ENCODE peak calls at places on chromosomes 4 and X, in seven cellular contexts. B, G, O, R, W, D and S are unnamed samples.

GRCh38 chrX:77167993-77168392 is 279.2 kb upstream of the FGF16 start:
- DNase-seq in O (no peak), G (no peak), R (no peak), D (no peak), B (no peak), W (no peak), S (no peak)

GRCh38 chrX:140507982-140508305 is 3.1 kb upstream of the SOX3 start:
- DNase-seq in B (no peak), D (no peak), R (no peak), G (no peak), O (no peak), W (peak), S (peak)

GRCh38 chrX:143536176-143536575 is 18.9 kb upstream of the SPANXN3 start:
- DNase-seq in G (peak), B (no peak), R (no peak), D (no peak), O (no peak), W (peak), S (no peak)

GRCh38 chr4:148061139-148061476 is 329.2 kb downstream of the ARHGAP10 start:
- DNase-seq in G (no peak), W (no peak), D (no peak), B (no peak), R (no peak), O (no peak), S (no peak)

GRCh38 chr4:89311433-89311832 is 3.8 kb upstream of the GPRIN3 start:
- DNase-seq in R (no peak), D (no peak), B (no peak), O (no peak), G (no peak), W (no peak), S (no peak)

GRCh38 chr4:26468977-26469376 is 21.3 kb downstream of the CCKAR start:
- DNase-seq in B (no peak), G (no peak), R (no peak), D (no peak), W (no peak), O (peak), S (no peak)

GRCh38 chr4:1767770-1768366 is 25.2 kb upstream of the FGFR3 start:
- DNase-seq in B (peak), R (peak), O (no peak), D (no peak), W (no peak), G (no peak), S (peak)

GRCh38 chr4:138034871-138035270 is 207.3 kb downstream of the SLC7A11 start:
- DNase-seq in B (peak), G (no peak), O (peak), W (no peak), R (no peak), D (no peak), S (no peak)

GRCh38 chrX:21708116-21708515 is 49.8 kb downstream of the SMPX start:
- DNase-seq in W (no peak), G (no peak), R (no peak), D (no peak), O (no peak), B (no peak), S (no peak)

DNA sequence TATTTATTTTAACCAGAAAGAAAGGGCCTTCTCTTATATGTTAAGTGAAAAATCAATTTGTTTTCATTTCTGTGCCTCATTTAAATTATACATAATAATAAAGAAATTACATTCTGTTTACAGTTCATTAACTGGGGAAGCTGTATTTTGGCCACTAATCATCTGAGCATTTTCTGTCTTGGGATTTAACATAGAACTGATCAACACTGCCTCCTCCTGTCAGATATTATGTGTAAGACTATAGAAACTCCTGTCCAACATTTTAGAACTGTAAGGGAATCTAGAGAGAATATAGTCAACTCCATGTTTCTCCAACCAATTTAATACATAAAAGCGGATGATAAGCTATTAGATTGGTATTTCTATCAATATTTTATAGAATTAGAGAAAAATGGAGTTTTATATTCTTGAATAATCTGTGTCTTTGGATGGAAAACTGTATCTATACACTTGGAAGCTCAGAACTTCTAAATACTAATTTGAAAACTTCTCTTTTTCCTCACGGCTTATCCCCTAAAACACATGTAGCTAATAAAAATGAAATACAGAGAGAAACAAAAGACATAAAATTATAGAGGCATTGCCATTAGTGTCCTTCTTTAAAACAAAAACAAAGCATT is 33.0 kb downstream of the ENPEP start:
- DNase-seq in D (no peak), R (no peak), O (no peak), W (no peak), B (peak), G (no peak), S (no peak)
- TF ChIP-seq CTCF in D (peak), R (no peak), O (peak), W (no peak), B (peak), G (peak), S (peak)

DNA sequence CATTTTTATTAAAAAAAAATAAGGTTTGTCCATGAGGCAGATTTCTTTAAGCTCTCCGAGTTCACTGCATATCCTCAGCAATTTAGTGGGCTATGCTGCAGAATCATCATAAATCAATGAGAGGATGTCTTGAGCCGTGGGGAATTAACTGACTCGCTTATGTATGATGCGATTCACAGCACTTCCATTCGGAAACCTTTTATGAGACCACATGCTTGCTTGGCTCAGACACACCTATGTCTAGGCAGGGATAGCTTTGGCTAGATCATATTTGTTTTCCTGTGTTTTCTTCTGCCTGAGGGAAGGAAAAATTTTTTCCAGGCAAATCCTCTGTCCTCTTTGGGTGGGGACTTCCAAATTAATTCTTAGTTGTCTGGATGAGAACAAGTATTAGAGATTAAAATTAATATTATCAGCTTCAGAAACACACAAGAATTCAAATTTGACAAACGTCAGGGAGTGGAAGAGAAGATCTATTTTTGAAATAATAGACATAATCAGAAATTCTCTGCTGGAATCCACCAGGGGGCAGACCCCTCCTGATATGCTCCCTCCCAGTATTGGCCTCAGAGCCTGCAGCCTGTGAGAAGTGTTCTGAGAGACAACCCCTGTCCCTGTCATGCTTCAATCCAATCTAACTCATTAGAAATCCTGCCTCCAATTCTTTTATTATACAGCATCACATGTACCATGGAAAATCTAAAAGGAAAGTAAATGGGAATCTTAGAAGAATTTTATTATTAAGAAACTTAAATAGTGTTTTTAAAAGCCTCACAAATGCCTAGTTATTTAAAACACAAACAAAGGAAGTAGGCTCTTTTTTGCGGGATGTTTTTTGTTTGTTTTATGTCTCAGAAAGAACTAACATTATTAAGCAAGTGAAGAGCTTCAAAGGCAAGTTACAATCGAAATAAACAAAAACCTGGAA is 345.1 kb upstream of the TACR3 start:
- DNase-seq in B (no peak), D (no peak), W (peak), G (peak), O (peak), R (no peak), S (peak)
- H3K27ac ChIP-seq in B (no peak), D (no peak), W (no peak), G (no peak), O (no peak), R (no peak), S (no peak)

DNA sequence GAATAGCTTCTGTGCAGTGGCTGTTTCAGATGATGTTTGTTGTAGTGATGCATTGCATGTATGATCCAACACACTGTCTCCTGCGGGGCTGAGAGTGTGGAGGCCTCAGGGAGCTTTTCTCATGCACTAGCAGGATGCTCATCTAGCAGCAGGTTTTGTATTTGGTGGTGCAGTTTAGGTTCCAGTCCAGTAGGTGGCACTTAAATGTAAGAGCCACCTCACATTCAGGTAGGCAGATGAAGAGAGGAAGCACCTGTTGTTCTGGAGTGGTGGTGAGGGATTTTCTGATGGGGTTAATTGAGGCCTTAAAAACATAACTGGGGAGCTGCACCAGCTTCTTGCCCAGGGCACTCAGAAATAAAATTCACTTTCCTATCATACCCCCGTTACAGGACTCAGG is 300.9 kb downstream of the SPIN4 start:
- DNase-seq in W (no peak), B (no peak), D (no peak), G (no peak), R (no peak), O (no peak), S (no peak)
- TF ChIP-seq CTCF in W (no peak), B (no peak), D (no peak), G (no peak), R (no peak), O (no peak), S (no peak)

GRCh38 chrX:53288173-53288572 is 6.8 kb upstream of the IQSEC2 start:
- DNase-seq in R (no peak), O (no peak), D (no peak), B (no peak), G (peak), W (no peak), S (no peak)
- H3K27ac ChIP-seq in R (peak), O (no peak), D (peak), B (no peak), G (no peak), W (no peak), S (peak)